ENCODE peak calls at places on chromosomes 5 and 9, in five cellular contexts. V is aorta, B is endodermal cell, T is astrocyte of the spinal cord, R is breast epithelium. S is an unnamed sample.

GRCh38 chr9:22068369-22068768 is 59.3 kb upstream of the CDKN2B start:
- DNase-seq in R (no peak), B (no peak), T (no peak), V (no peak), S (no peak)

GRCh38 chr5:122500245-122501086 is 188.4 kb downstream of the SNCAIP start:
- DNase-seq in R (no peak), B (peak), T (peak), V (no peak), S (no peak)

GRCh38 chr9:36964791-36965190 is 69.3 kb downstream of the PAX5 start:
- DNase-seq in B (no peak), R (no peak), V (no peak), T (no peak), S (no peak)

GRCh38 chr9:121559183-121559582 is 59.5 kb upstream of the GGTA1 start:
- DNase-seq in B (no peak), T (peak), V (no peak), R (no peak), S (no peak)

GRCh38 chr5:179762781-179763176 is 30.2 kb downstream of the MAML1 start:
- DNase-seq in B (no peak), R (no peak), T (peak), V (no peak), S (no peak)

GRCh38 chr9:34563262-34563661 is 26.3 kb downstream of the CNTFR start:
- DNase-seq in R (no peak), B (no peak), T (no peak), V (no peak), S (no peak)

GRCh38 chr9:33190021-33190420 is 22.9 kb upstream of the B4GALT1 start:
- DNase-seq in V (no peak), B (no peak), R (no peak), T (no peak), S (no peak)

GRCh38 chr9:114981095-114981494 is 50.7 kb upstream of the TNFSF8 start:
- DNase-seq in V (no peak), R (no peak), T (no peak), B (no peak), S (no peak)

GRCh38 chr5:90968319-90968718 is 409.7 kb downstream of the ADGRV1 start:
- DNase-seq in B (no peak), V (no peak), R (no peak), T (peak), S (no peak)

GRCh38 chr5:6781711-6782110 is 68.5 kb downstream of the TENT4A start:
- DNase-seq in T (peak), V (no peak), B (no peak), R (no peak), S (no peak)

GRCh38 chr9:105119166-105119565 is 125.3 kb upstream of the SLC44A1 start:
- DNase-seq in B (no peak), T (no peak), R (no peak), V (no peak), S (peak)

GRCh38 chr9:15352301-15352700 is 45.3 kb upstream of the TTC39B start:
- DNase-seq in B (no peak), T (no peak), R (no peak), V (no peak), S (no peak)

GRCh38 chr9:129145316-129145715 is 32.7 kb downstream of the IER5L start:
- DNase-seq in B (no peak), V (no peak), T (no peak), R (no peak), S (no peak)

GRCh38 chr5:126462239-126463014 is 39.2 kb downstream of the GRAMD2B start:
- DNase-seq in V (no peak), T (no peak), R (peak), B (no peak), S (no peak)

GRCh38 chr5:5140051-5141010 is at the start of gene ADAMTS16:
- DNase-seq in V (no peak), B (peak), T (no peak), R (no peak), S (peak)

GRCh38 chr9:137217276-137218211 is 4.5 kb downstream of the RNF208 start:
- DNase-seq in V (no peak), R (peak), T (no peak), B (peak), S (no peak)

GRCh38 chr5:180596115-180596667 is 4.9 kb upstream of the SCGB3A1 start:
- DNase-seq in R (no peak), T (no peak), B (no peak), V (no peak), S (peak)

GRCh38 chr9:34072868-34073590 is 24.3 kb upstream of the UBAP2 start:
- DNase-seq in V (peak), T (peak), B (peak), R (no peak), S (no peak)

GRCh38 chr9:104258289-104259045 is 164.4 kb downstream of the SMC2 start:
- DNase-seq in R (no peak), V (no peak), T (no peak), B (peak), S (no peak)

GRCh38 chr9:119257592-119257991 is 111.6 kb downstream of the BRINP1 start:
- DNase-seq in V (no peak), B (no peak), R (no peak), T (no peak), S (no peak)

GRCh38 chr5:28823231-28823630 is 1784.8 kb upstream of the CDH9 start:
- DNase-seq in B (no peak), T (no peak), V (peak), R (no peak), S (no peak)
- H3K4me3 ChIP-seq in B (no peak), T (no peak), V (no peak), R (no peak), S (no peak)

GRCh38 chr5:119302449-119302848 is 53.4 kb upstream of the TNFAIP8 start:
- DNase-seq in B (no peak), T (no peak), R (no peak), V (no peak), S (no peak)
- H3K4me3 ChIP-seq in B (no peak), T (no peak), R (no peak), V (no peak), S (no peak)

DNA sequence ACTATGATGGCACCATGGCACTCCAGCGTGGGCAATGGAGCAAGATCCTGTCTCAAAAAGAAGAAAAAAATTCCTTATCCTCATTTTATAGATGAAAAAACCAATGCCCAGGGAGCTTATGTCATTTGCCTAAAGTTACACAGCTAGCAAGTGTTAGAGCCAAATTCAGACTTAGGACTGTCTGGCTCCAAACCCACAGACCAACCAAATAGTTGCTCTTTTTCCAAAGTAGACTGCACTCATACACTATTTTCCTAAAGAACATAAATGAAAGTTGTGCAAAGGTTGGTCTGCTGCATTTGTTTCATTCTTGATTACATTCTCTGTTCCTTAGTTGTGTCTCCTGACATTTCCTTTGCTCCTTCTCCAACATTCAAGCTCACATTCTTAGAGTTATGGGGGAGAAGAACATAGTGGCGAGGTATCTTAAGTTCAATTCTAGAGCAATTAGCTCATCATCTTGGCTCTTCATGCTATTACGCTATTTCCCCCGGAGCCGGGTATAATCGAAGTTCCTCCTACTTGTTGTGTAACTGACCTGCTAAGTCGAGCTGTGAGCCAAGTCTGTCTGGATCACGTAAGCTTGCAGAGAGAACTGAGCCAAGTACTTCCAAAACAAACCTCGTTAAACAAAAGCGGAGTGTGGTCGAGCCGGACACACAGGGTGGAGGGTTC is 138.3 kb downstream of the RFK start:
- DNase-seq in T (peak), V (no peak), B (no peak), R (peak), S (no peak)
- H3K4me3 ChIP-seq in T (no peak), V (peak), B (no peak), R (no peak), S (no peak)

GRCh38 chr9:78438765-78439164 is 141.8 kb downstream of the PSAT1 start:
- DNase-seq in B (no peak), R (no peak), T (no peak), V (no peak), S (no peak)

GRCh38 chr9:78439866-78440830 is 143.2 kb downstream of the PSAT1 start:
- DNase-seq in V (no peak), B (no peak), T (peak), R (no peak), S (no peak)

GRCh38 chr9:78437721-78438610 is 141.0 kb downstream of the PSAT1 start:
- DNase-seq in T (no peak), B (no peak), R (no peak), V (no peak), S (no peak)

GRCh38 chr9:78441396-78441795 is 144.5 kb downstream of the PSAT1 start:
- DNase-seq in V (no peak), B (no peak), T (no peak), R (no peak), S (no peak)

DNA sequence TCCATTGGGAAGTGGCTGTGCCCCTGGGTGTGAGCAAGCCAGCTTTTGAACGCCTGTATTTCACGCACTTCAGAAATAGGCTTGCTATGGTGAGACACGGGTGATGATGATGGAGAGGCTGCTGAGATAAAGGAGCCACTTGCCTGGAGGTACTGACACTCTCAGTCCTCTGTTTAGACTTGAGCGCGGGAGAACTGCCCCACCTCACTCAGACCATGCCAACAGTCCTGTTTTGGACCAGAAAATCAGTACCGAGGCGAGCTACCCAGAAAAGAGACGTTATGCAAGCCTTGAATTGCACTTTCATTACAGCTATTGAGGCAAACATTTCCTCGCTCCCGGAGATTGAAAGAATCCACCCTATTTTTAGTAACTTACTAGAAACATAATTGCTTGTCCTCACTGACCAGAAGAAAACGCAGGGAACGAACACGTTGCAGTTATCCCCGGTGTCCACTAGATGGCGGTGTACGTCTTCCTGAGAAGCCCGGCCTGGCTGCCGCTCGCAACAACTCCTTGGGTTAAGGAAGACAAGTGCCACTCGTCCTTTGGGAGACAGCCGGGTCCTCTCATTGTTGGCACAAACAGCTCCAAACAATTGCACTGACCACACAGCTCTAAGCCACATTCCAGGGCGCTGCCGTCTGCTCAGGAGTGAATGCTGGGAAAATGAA is 142.4 kb downstream of the PSAT1 start:
- DNase-seq in B (peak), V (peak), T (peak), R (peak), S (peak)
- H3K4me3 ChIP-seq in B (no peak), V (no peak), T (peak), R (no peak), S (peak)

S was measured in dorsolateral prefrontal cortex.